ENCODE peak calls at places on chromosomes 16 and 17, in five cellular contexts. One of them, this sample, is unnamed.

GRCh38 chr16:65698943-65699342 is 577.1 kb upstream of the CDH11 start:
- DNase-seq in Caco-2: no peak
- DNase-seq in heart left ventricle: no peak
- DNase-seq in left lung: no peak
- DNase-seq in vagina: no peak
- DNase-seq in this sample: no peak

GRCh38 chr16:83040174-83040573 is 413.4 kb downstream of the CDH13 start:
- DNase-seq in left lung: no peak
- DNase-seq in Caco-2: no peak
- DNase-seq in vagina: no peak
- DNase-seq in heart left ventricle: no peak
- DNase-seq in this sample: no peak

GRCh38 chr16:29170393-29171239 is 185.8 kb downstream of the LAT start:
- DNase-seq in vagina: no peak
- DNase-seq in heart left ventricle: peak; percentile 36
- DNase-seq in Caco-2: no peak
- DNase-seq in left lung: no peak
- DNase-seq in this sample: peak; percentile 39

GRCh38 chr17:58302919-58303551 is 22.3 kb upstream of the MPO start:
- DNase-seq in heart left ventricle: no peak
- DNase-seq in left lung: no peak
- DNase-seq in Caco-2: no peak
- DNase-seq in vagina: peak; percentile 93
- DNase-seq in this sample: no peak

GRCh38 chr16:85401917-85402766 is 211.0 kb upstream of the GSE1 start:
- DNase-seq in Caco-2: peak; percentile 1
- DNase-seq in vagina: no peak
- DNase-seq in heart left ventricle: peak; percentile 16
- DNase-seq in left lung: peak; percentile 79
- DNase-seq in this sample: peak; percentile 53

GRCh38 chr16:86364653-86365380 is 145.5 kb upstream of the FOXF1 start:
- DNase-seq in heart left ventricle: no peak
- DNase-seq in Caco-2: no peak
- DNase-seq in left lung: no peak
- DNase-seq in vagina: no peak
- DNase-seq in this sample: no peak

GRCh38 chr16:50213939-50214519 is 52.3 kb upstream of the ADCY7 start:
- DNase-seq in left lung: no peak
- DNase-seq in heart left ventricle: no peak
- DNase-seq in Caco-2: peak; percentile 69
- DNase-seq in vagina: no peak
- DNase-seq in this sample: no peak

GRCh38 chr16:74724820-74725549 is 24.3 kb upstream of the MLKL start:
- DNase-seq in Caco-2: no peak
- DNase-seq in vagina: no peak
- DNase-seq in left lung: no peak
- DNase-seq in heart left ventricle: no peak
- DNase-seq in this sample: no peak

GRCh38 chr16:85945424-85945751 is 46.4 kb downstream of the IRF8 start:
- DNase-seq in Caco-2: no peak
- DNase-seq in left lung: no peak
- DNase-seq in vagina: no peak
- DNase-seq in heart left ventricle: no peak
- DNase-seq in this sample: no peak

GRCh38 chr17:56603486-56604238 is 10.2 kb downstream of the NOG start:
- DNase-seq in left lung: no peak
- DNase-seq in Caco-2: peak; percentile 13
- DNase-seq in vagina: no peak
- DNase-seq in heart left ventricle: no peak
- DNase-seq in this sample: no peak

GRCh38 chr16:89917773-89918452 is 749 bp upstream of the MC1R start:
- DNase-seq in Caco-2: peak; percentile 83
- DNase-seq in heart left ventricle: peak; percentile 85
- DNase-seq in vagina: no peak
- DNase-seq in left lung: peak; percentile 93
- DNase-seq in this sample: peak; percentile 94

GRCh38 chr17:72691601-72692000 is 400.9 kb downstream of the SLC39A11 start:
- DNase-seq in left lung: no peak
- DNase-seq in Caco-2: no peak
- DNase-seq in vagina: no peak
- DNase-seq in heart left ventricle: no peak
- DNase-seq in this sample: no peak

GRCh38 chr16:29820271-29820701 is at the start of gene MVP:
- DNase-seq in left lung: peak; percentile 93
- DNase-seq in vagina: no peak
- DNase-seq in Caco-2: no peak
- DNase-seq in heart left ventricle: peak; percentile 78
- DNase-seq in this sample: peak; percentile 92

GRCh38 chr17:20998571-20999043 is 44.2 kb downstream of the USP22 start:
- DNase-seq in heart left ventricle: no peak
- DNase-seq in left lung: no peak
- DNase-seq in vagina: no peak
- DNase-seq in Caco-2: no peak
- DNase-seq in this sample: no peak

GRCh38 chr17:35368086-35368824 is 5.2 kb downstream of the SLFN11 start:
- DNase-seq in Caco-2: no peak
- DNase-seq in heart left ventricle: no peak
- DNase-seq in left lung: no peak
- DNase-seq in vagina: no peak
- DNase-seq in this sample: no peak

GRCh38 chr17:77186141-77186604 is 45.4 kb downstream of the SEC14L1 start:
- DNase-seq in heart left ventricle: peak; percentile 58
- DNase-seq in vagina: no peak
- DNase-seq in left lung: no peak
- DNase-seq in Caco-2: no peak
- DNase-seq in this sample: no peak

GRCh38 chr16:73232555-73233422 is 184.9 kb upstream of the ZFHX3 start:
- DNase-seq in heart left ventricle: peak; percentile 59
- DNase-seq in left lung: no peak
- DNase-seq in Caco-2: peak; percentile 68
- DNase-seq in vagina: no peak
- DNase-seq in this sample: no peak

GRCh38 chr17:45731459-45731858 is 52.7 kb upstream of the CRHR1 start:
- DNase-seq in heart left ventricle: no peak
- DNase-seq in left lung: no peak
- DNase-seq in Caco-2: no peak
- DNase-seq in vagina: no peak
- DNase-seq in this sample: no peak

GRCh38 chr16:81469183-81469677 is 24.6 kb downstream of the CMIP start:
- DNase-seq in left lung: no peak
- DNase-seq in heart left ventricle: no peak
- DNase-seq in Caco-2: no peak
- DNase-seq in vagina: no peak
- DNase-seq in this sample: peak; percentile 60

GRCh38 chr17:77476920-77477805 is 336.4 kb downstream of the SEC14L1 start:
- DNase-seq in Caco-2: no peak
- DNase-seq in vagina: no peak
- DNase-seq in left lung: peak; percentile 67
- DNase-seq in heart left ventricle: peak; percentile 83
- DNase-seq in this sample: no peak

GRCh38 chr17:83144421-83145357 is 65.3 kb downstream of the METRNL start:
- DNase-seq in heart left ventricle: no peak
- DNase-seq in left lung: peak; percentile 68
- DNase-seq in Caco-2: no peak
- DNase-seq in vagina: peak; percentile 82
- DNase-seq in this sample: no peak

GRCh38 chr16:47037396-47037745 is 63.9 kb upstream of the DNAJA2 start:
- DNase-seq in left lung: no peak
- DNase-seq in heart left ventricle: peak; percentile 41
- DNase-seq in Caco-2: no peak
- DNase-seq in vagina: no peak
- DNase-seq in this sample: no peak

GRCh38 chr17:16215002-16215272 is 397 bp downstream of the NCOR1 start:
- DNase-seq in heart left ventricle: peak; percentile 47
- DNase-seq in vagina: no peak
- DNase-seq in Caco-2: peak; percentile 51
- DNase-seq in left lung: peak; percentile 91
- DNase-seq in this sample: no peak

GRCh38 chr17:4635823-4636375 is 5.6 kb downstream of the ALOX15 start:
- DNase-seq in Caco-2: no peak
- DNase-seq in heart left ventricle: no peak
- DNase-seq in vagina: no peak
- DNase-seq in left lung: no peak
- DNase-seq in this sample: no peak

GRCh38 chr17:31877911-31878702 is 19.1 kb upstream of the COPRS start:
- DNase-seq in left lung: no peak
- DNase-seq in vagina: no peak
- DNase-seq in heart left ventricle: no peak
- DNase-seq in Caco-2: no peak
- DNase-seq in this sample: no peak

GRCh38 chr16:89545831-89546574 is 14.5 kb upstream of the RPL13 start:
- DNase-seq in Caco-2: peak; percentile 34
- DNase-seq in heart left ventricle: no peak
- DNase-seq in left lung: no peak
- DNase-seq in vagina: no peak
- DNase-seq in this sample: no peak

GRCh38 chr16:12259258-12259657 is 282.7 kb downstream of the SNX29 start:
- DNase-seq in heart left ventricle: no peak
- DNase-seq in Caco-2: no peak
- DNase-seq in vagina: no peak
- DNase-seq in left lung: no peak
- DNase-seq in this sample: no peak

GRCh38 chr16:29816694-29817441 is 916 bp downstream of the PAGR1 start:
- DNase-seq in left lung: peak; percentile 91
- DNase-seq in vagina: no peak
- DNase-seq in Caco-2: peak; percentile 69
- DNase-seq in heart left ventricle: peak; percentile 77
- DNase-seq in this sample: peak; percentile 93

GRCh38 chr17:76611747-76612143 is 26.1 kb upstream of the ST6GALNAC2 start:
- DNase-seq in left lung: no peak
- DNase-seq in heart left ventricle: no peak
- DNase-seq in Caco-2: no peak
- DNase-seq in vagina: no peak
- DNase-seq in this sample: no peak

GRCh38 chr17:10772425-10773380 is 31.2 kb downstream of the TMEM238L start:
- DNase-seq in vagina: no peak
- DNase-seq in heart left ventricle: no peak
- DNase-seq in Caco-2: peak; percentile 32
- DNase-seq in left lung: no peak
- DNase-seq in this sample: no peak

GRCh38 chr17:74213897-74214386 is 571 bp downstream of the TTYH2 start:
- DNase-seq in vagina: no peak
- DNase-seq in heart left ventricle: peak; percentile 49
- DNase-seq in left lung: peak; percentile 83
- DNase-seq in Caco-2: no peak
- DNase-seq in this sample: peak; percentile 84

GRCh38 chr16:54455021-54455725 is 168.6 kb upstream of the IRX3 start:
- DNase-seq in vagina: no peak
- DNase-seq in heart left ventricle: no peak
- DNase-seq in left lung: no peak
- DNase-seq in Caco-2: no peak
- DNase-seq in this sample: no peak

DNA sequence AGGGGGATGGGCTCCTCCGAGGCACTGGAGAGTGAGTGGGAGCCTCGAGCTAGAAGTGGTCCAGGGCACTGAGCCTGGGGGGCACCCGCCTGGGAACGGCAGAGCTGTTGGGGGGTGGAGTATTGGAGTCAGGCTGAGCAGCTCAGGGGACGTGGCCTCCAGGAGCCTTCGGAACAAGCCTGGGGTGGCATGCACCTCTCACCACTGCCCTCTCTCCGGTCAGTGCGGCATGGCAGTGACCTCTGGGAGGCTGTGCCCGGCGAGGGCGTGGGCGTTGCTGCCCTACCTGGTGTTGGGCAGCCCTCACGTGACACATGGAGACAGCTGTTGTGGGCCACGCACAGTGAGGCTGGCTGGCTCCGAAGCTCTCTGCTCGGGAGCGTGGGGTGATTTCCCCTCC is 13.9 kb downstream of the PRSS27 start:
- DNase-seq in Caco-2: no peak
- DNase-seq in heart left ventricle: no peak
- DNase-seq in vagina: no peak
- DNase-seq in left lung: no peak
- DNase-seq in this sample: no peak
- H3K36me3 ChIP-seq in Caco-2: no peaks in the 10 kb centered on the region
- H3K36me3 ChIP-seq in heart left ventricle: peaks cover 11% of the 10 kb centered on the region
- H3K36me3 ChIP-seq in vagina: peaks cover 43% of the 10 kb centered on the region
- H3K36me3 ChIP-seq in left lung: no peaks in the 10 kb centered on the region
- H3K36me3 ChIP-seq in this sample: no peaks in the 10 kb centered on the region

GRCh38 chr16:24992696-24993095 is 22.5 kb downstream of the ARHGAP17 start:
- DNase-seq in Caco-2: no peak
- DNase-seq in left lung: no peak
- DNase-seq in vagina: no peak
- DNase-seq in heart left ventricle: no peak
- DNase-seq in this sample: no peak

GRCh38 chr16:24995469-24995868 is 19.7 kb downstream of the ARHGAP17 start:
- DNase-seq in heart left ventricle: no peak
- DNase-seq in left lung: no peak
- DNase-seq in vagina: no peak
- DNase-seq in Caco-2: no peak
- DNase-seq in this sample: no peak

GRCh38 chr16:24996301-24996700 is 18.9 kb downstream of the ARHGAP17 start:
- DNase-seq in heart left ventricle: no peak
- DNase-seq in Caco-2: no peak
- DNase-seq in left lung: no peak
- DNase-seq in vagina: no peak
- DNase-seq in this sample: no peak

GRCh38 chr16:24995033-24995432 is 20.1 kb downstream of the ARHGAP17 start:
- DNase-seq in left lung: no peak
- DNase-seq in vagina: no peak
- DNase-seq in Caco-2: no peak
- DNase-seq in heart left ventricle: no peak
- DNase-seq in this sample: no peak

GRCh38 chr16:24993722-24994686 is 21.2 kb downstream of the ARHGAP17 start:
- DNase-seq in Caco-2: no peak
- DNase-seq in vagina: no peak
- DNase-seq in left lung: no peak
- DNase-seq in heart left ventricle: no peak
- DNase-seq in this sample: no peak
- H3K4me1 ChIP-seq in Caco-2: peaks cover 37% of the 10 kb centered on the region
- H3K4me1 ChIP-seq in vagina: peaks cover 69% of the 10 kb centered on the region
- H3K4me1 ChIP-seq in left lung: peaks cover 73% of the 10 kb centered on the region
- H3K4me1 ChIP-seq in heart left ventricle: peaks cover 24% of the 10 kb centered on the region
- H3K4me1 ChIP-seq in this sample: peaks cover 100% of the 10 kb centered on the region

DNA sequence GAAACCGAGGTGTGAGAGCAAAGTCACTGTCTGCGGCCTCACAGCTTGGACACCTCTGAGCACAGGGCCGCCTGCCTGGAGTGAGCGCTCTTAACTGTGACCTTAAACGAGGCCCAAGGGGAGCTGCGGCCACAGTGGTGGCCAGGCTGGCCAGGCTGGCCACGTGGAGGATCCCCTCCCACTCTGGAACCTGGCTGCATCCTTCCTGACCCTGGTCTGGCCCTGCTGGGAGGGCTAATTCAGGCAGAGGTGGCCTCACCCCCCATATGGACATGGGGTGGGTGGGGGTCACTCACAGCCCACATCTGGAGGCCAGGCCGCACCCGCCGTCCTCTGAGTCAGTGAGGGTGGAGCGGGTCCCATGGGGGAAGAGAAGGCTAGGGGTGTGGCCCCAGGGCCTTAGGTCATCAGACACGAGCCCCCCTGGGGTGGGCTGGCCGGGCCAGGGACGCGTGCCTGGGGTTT is 6.6 kb downstream of the VASN start:
- DNase-seq in Caco-2: no peak
- DNase-seq in heart left ventricle: peak; percentile 65
- DNase-seq in left lung: no peak
- DNase-seq in vagina: no peak
- DNase-seq in this sample: no peak
- TF ChIP-seq CTCF in Caco-2: no peak
- TF ChIP-seq CTCF in heart left ventricle: no peak
- TF ChIP-seq CTCF in left lung: no peak
- TF ChIP-seq CTCF in vagina: no peak
- TF ChIP-seq CTCF in this sample: no peak

GRCh38 chr16:14606102-14606501 is 24.0 kb downstream of the PARN start:
- DNase-seq in heart left ventricle: no peak
- DNase-seq in left lung: no peak
- DNase-seq in vagina: no peak
- DNase-seq in Caco-2: no peak
- DNase-seq in this sample: no peak
- H3K36me3 ChIP-seq in heart left ventricle: peaks cover 45% of the 10 kb centered on the region
- H3K36me3 ChIP-seq in left lung: no peaks in the 10 kb centered on the region
- H3K36me3 ChIP-seq in vagina: peaks cover 79% of the 10 kb centered on the region
- H3K36me3 ChIP-seq in Caco-2: no peaks in the 10 kb centered on the region
- H3K36me3 ChIP-seq in this sample: peaks cover 73% of the 10 kb centered on the region